ENCODE peak calls at places on chromosomes 11 and 22, in six cellular contexts. E, N, K, U, G and Y are unnamed samples.

GRCh38 chr11:113373981-113374560 is 13.5 kb upstream of the ANKK1 start:
- DNase-seq in E (no peak), N (no peak), K (no peak), U (no peak), G (no peak), Y (no peak)

GRCh38 chr22:29879738-29880137 is 3.2 kb upstream of the MTMR3 start:
- DNase-seq in E (no peak), N (no peak), K (no peak), U (no peak), G (peak), Y (peak)

GRCh38 chr11:102653744-102654291 is 28.7 kb upstream of the MMP20 start:
- DNase-seq in E (no peak), N (no peak), K (no peak), U (no peak), G (peak), Y (no peak)

GRCh38 chr11:130533871-130534270 is 85.4 kb downstream of the ADAMTS15 start:
- DNase-seq in E (no peak), N (no peak), K (no peak), U (no peak), G (no peak), Y (no peak)

GRCh38 chr11:116190206-116190605 is 582.6 kb downstream of the BUD13 start:
- DNase-seq in E (no peak), N (no peak), K (no peak), U (no peak), G (no peak), Y (no peak)

GRCh38 chr11:27174026-27174425 is 133.4 kb downstream of the BBOX1 start:
- DNase-seq in E (no peak), N (no peak), K (no peak), U (peak), G (no peak), Y (no peak)

GRCh38 chr11:134685981-134686380 is 273.9 kb upstream of the B3GAT1 start:
- DNase-seq in E (no peak), N (peak), K (no peak), U (no peak), G (no peak), Y (no peak)

GRCh38 chr22:19663821-19664325 is 50.4 kb upstream of the SEPTIN5 start:
- DNase-seq in E (no peak), N (peak), K (peak), U (no peak), G (no peak), Y (peak)

GRCh38 chr11:94144233-94144632 is 15.6 kb downstream of the PANX1 start:
- DNase-seq in E (no peak), N (no peak), K (no peak), U (no peak), G (peak), Y (no peak)

GRCh38 chr22:43740587-43741270 is 71.4 kb downstream of the EFCAB6 start:
- DNase-seq in E (no peak), N (no peak), K (no peak), U (no peak), G (no peak), Y (no peak)